ENCODE peak calls at places on chromosome 5, in five cellular contexts. E is GM12865; X is brain microvascular endothelial cell; G is CD8-positive, alpha-beta T cell; J is body of pancreas. R is an unnamed sample.

GRCh38 chr5:56101180-56101579 is 106.4 kb upstream of the IL6ST start:
- DNase-seq in E (no peak), X (no peak), G (no peak), J (no peak), R (no peak)

GRCh38 chr5:432928-433791 is 9.8 kb upstream of the EXOC3 start:
- DNase-seq in E (no peak), X (no peak), G (no peak), J (no peak), R (peak)

GRCh38 chr5:9245071-9245470 is 300.8 kb downstream of the SEMA5A start:
- DNase-seq in E (no peak), X (peak), G (no peak), J (no peak), R (no peak)

GRCh38 chr5:180832638-180833068 is 28.4 kb downstream of the ZFP62 start:
- DNase-seq in E (peak), X (no peak), G (peak), J (no peak), R (no peak)

GRCh38 chr5:174794941-174795672 is 70.7 kb downstream of the MSX2 start:
- DNase-seq in E (no peak), X (peak), G (no peak), J (no peak), R (no peak)

GRCh38 chr5:58041884-58042283 is 418.0 kb downstream of the PLK2 start:
- DNase-seq in E (no peak), X (no peak), G (no peak), J (no peak), R (no peak)

GRCh38 chr5:60483046-60483445 is 216.9 kb downstream of the DEPDC1B start:
- DNase-seq in E (no peak), X (peak), G (no peak), J (no peak), R (no peak)

GRCh38 chr5:79002374-79002773 is 17.3 kb upstream of the ARSB start:
- DNase-seq in E (no peak), X (no peak), G (no peak), J (no peak), R (no peak)

GRCh38 chr5:107223066-107223465 is 447.7 kb downstream of the EFNA5 start:
- DNase-seq in E (no peak), X (no peak), G (no peak), J (no peak), R (no peak)

GRCh38 chr5:120564013-120564412 is 99.9 kb downstream of the PRR16 start:
- DNase-seq in E (no peak), X (no peak), G (no peak), J (no peak), R (no peak)

GRCh38 chr5:87499478-87500410 is 87.0 kb upstream of the CCNH start:
- DNase-seq in E (no peak), X (no peak), G (no peak), J (no peak), R (peak)

GRCh38 chr5:6732634-6733410 is 19.6 kb downstream of the TENT4A start:
- DNase-seq in E (no peak), X (peak), G (no peak), J (peak), R (no peak)

GRCh38 chr5:139177809-139178581 is 20.2 kb downstream of the SIL1 start:
- DNase-seq in E (peak), X (no peak), G (no peak), J (peak), R (no peak)

GRCh38 chr5:19987594-19988345 is at the start of gene CDH18:
- DNase-seq in E (no peak), X (peak), G (no peak), J (peak), R (peak)

GRCh38 chr5:11048760-11049159 is 287.7 kb upstream of the DAP start:
- DNase-seq in E (peak), X (no peak), G (no peak), J (no peak), R (no peak)
- TF ChIP-seq CTCF in E (peak), X (peak), G (no peak), J (peak), R (peak)

GRCh38 chr5:177233206-177233605 is 70.3 kb downstream of the RAB24 start:
- DNase-seq in E (no peak), X (no peak), G (no peak), J (no peak), R (no peak)
- TF ChIP-seq CTCF in E (no peak), X (no peak), G (no peak), J (no peak), R (no peak)

GRCh38 chr5:149664666-149665415 is 65.3 kb upstream of the PPARGC1B start:
- DNase-seq in E (no peak), X (no peak), G (no peak), J (no peak), R (no peak)

GRCh38 chr5:149665416-149666163 is 64.5 kb upstream of the PPARGC1B start:
- DNase-seq in E (no peak), X (no peak), G (no peak), J (no peak), R (no peak)

GRCh38 chr5:149667084-149667826 is 62.9 kb upstream of the PPARGC1B start:
- DNase-seq in E (peak), X (peak), G (peak), J (no peak), R (no peak)

GRCh38 chr5:149666212-149666852 is 63.8 kb upstream of the PPARGC1B start:
- DNase-seq in E (no peak), X (peak), G (no peak), J (no peak), R (no peak)

DNA sequence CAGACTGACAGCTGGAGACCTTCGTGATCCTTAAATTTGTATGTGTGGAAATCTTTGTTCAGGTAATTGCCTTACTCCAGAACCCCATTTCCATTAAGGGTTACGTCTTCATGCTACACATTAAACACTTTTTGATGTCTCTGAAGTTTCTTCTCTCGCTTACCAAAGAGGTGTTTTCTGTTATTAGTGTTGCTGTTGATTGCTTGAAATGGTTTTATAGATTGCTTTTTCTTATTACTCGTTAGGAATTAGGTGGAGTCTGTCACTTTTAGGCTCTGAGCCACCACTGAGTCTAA is 62.3 kb upstream of the PPARGC1B start:
- DNase-seq in E (no peak), X (no peak), G (no peak), J (no peak), R (no peak)
- TF ChIP-seq CTCF in E (no peak), X (no peak), G (no peak), J (no peak), R (peak)

DNA sequence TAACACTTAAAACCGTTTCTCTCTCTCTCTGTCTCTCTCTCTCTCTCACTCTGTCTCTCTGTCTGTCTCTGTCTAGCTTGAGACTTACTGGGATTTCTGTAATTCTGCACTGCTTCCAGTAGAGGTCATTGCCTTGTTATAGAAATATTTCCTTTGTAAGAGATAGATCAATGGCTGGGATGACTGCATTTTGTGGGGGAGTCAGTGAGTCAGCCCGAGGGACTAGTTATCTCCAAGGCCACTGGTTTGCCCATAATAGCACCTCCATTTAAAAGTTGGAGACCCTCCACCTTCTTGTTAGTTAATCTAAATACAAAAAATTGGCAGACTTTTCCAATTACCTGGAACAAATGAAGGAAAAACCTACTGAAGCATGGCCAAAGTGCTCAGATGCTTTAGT is 547.2 kb downstream of the LRRC70 start:
- DNase-seq in E (peak), X (peak), G (no peak), J (no peak), R (no peak)
- TF ChIP-seq CTCF in E (peak), X (peak), G (no peak), J (peak), R (peak)

GRCh38 chr5:167967494-167968180 is 323.8 kb upstream of the WWC1 start:
- DNase-seq in E (no peak), X (no peak), G (no peak), J (no peak), R (no peak)
- TF ChIP-seq CTCF in E (no peak), X (no peak), G (no peak), J (no peak), R (peak)

DNA sequence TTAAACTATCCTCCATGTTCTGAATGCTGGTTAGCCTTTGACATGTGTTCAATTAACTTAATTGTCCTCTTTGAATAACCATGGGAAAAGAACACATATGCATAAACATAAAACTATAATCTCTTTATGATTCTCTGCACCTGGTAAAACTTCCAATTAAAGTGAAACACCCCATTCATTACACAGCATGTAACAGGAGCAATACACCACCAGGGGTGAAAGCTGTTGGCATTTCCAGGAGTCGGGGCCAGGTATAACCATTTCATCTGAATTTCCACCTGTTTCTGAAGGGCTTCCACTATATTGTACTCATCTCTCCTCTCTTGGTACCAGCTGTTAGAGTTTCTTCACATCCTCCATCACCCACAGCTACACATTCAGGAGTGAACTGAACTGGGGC is 303.8 kb downstream of the EDIL3 start:
- DNase-seq in E (no peak), X (no peak), G (no peak), J (no peak), R (no peak)
- TF ChIP-seq CTCF in E (no peak), X (peak), G (no peak), J (no peak), R (peak)

DNA sequence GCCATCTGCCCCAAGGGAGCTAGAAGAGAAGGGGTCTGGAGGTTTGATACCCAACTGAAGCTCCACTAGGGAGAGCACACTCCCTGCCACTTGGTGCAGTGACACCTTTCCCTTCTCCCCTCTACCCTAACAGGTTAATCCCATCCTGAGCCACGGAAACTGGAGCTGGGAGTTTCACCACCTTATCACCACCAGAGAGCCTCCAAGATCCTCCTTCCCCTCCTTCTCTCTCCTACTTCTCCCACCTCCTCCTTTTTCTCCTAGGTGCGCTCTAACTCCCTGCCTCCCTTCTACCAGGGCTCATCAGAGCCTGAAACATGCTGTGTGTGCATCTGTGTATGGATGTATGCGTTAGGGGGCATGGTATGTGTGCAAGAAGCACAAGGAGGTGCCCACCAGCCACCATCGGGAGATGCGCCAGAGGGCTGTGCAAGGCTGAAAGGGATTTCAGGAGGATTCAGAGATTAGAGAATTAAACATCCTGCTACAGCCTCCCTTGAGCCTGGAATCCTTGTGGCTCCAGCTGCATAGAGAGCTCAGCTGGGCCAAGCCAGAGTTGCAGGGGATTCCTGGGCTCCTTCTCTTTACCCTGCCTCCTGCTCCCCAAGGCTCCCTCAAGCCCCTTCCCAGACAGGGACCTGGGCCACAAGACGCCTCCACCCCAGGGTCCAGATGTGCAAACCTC is 89.8 kb downstream of the PCDH1 start:
- DNase-seq in E (no peak), X (no peak), G (no peak), J (no peak), R (no peak)
- TF ChIP-seq CTCF in E (no peak), X (no peak), G (no peak), J (no peak), R (no peak)

GRCh38 chr5:177389368-177390169 is 5.3 kb downstream of the SLC34A1 start:
- DNase-seq in E (peak), X (peak), G (peak), J (no peak), R (no peak)
- TF ChIP-seq CTCF in E (no peak), X (peak), G (no peak), J (no peak), R (no peak)